ENCODE peak calls at places on chromosomes 2 and 18, in four cellular contexts. B, I, F and O are unnamed samples.

GRCh38 chr18:79766308-79766707 is 31.4 kb upstream of the KCNG2 start:
- DNase-seq in B (no peak), I (no peak), F (no peak), O (no peak)

GRCh38 chr2:221372156-221372870 is 199.8 kb downstream of the EPHA4 start:
- DNase-seq in B (no peak), I (no peak), F (peak), O (no peak)

GRCh38 chr2:217105733-217106649 is 246.1 kb upstream of the TNP1 start:
- DNase-seq in B (no peak), I (no peak), F (no peak), O (no peak)

GRCh38 chr18:58887613-58887963 is 22.9 kb downstream of the ZNF532 start:
- DNase-seq in B (no peak), I (peak), F (no peak), O (no peak)

GRCh38 chr2:13751955-13752354 is 880.6 kb upstream of the LRATD1 start:
- DNase-seq in B (no peak), I (no peak), F (no peak), O (no peak)

GRCh38 chr2:7377861-7378569 is 460.8 kb downstream of the RNF144A start:
- DNase-seq in B (no peak), I (no peak), F (no peak), O (peak)

GRCh38 chr18:74507927-74508326 is 11.8 kb downstream of the CNDP2 start:
- DNase-seq in B (no peak), I (no peak), F (no peak), O (no peak)

GRCh38 chr18:5288517-5288935 is 7.0 kb downstream of the ZBTB14 start:
- DNase-seq in B (no peak), I (no peak), F (no peak), O (no peak)

GRCh38 chr2:10382313-10383061 is 65.6 kb downstream of the ODC1 start:
- DNase-seq in B (no peak), I (peak), F (no peak), O (no peak)

GRCh38 chr18:629303-630150 is 27.9 kb upstream of the TYMS start:
- DNase-seq in B (no peak), I (no peak), F (no peak), O (no peak)

GRCh38 chr2:105301646-105302045 is 27.9 kb downstream of the TGFBRAP1 start:
- DNase-seq in B (no peak), I (no peak), F (no peak), O (no peak)

GRCh38 chr2:202721621-202722020 is 86.9 kb downstream of the FAM117B start:
- DNase-seq in B (no peak), I (no peak), F (no peak), O (no peak)

GRCh38 chr2:202410092-202410491 is 34.0 kb downstream of the BMPR2 start:
- DNase-seq in B (no peak), I (no peak), F (no peak), O (no peak)

GRCh38 chr2:174931724-174932123 is 73.5 kb downstream of the CHN1 start:
- DNase-seq in B (no peak), I (no peak), F (no peak), O (no peak)

GRCh38 chr2:46703588-46703987 is 212.0 kb downstream of the MCFD2 start:
- DNase-seq in B (no peak), I (no peak), F (no peak), O (no peak)

GRCh38 chr2:223697921-223698645 is 95.9 kb upstream of the SCG2 start:
- DNase-seq in B (no peak), I (no peak), F (no peak), O (no peak)

GRCh38 chr2:123144082-123144481 is 881.0 kb upstream of the CNTNAP5 start:
- DNase-seq in B (no peak), I (no peak), F (no peak), O (no peak)